ENCODE peak calls at places on chromosomes 4 and X, in four cellular contexts. T is heart right ventricle, I is bronchial epithelial cell, Y is K562. B is an unnamed sample.

GRCh38 chr4:128349921-128350320 is 62.3 kb upstream of the PGRMC2 start:
- DNase-seq in Y (peak; percentile 18), I (no peak), T (no peak), B (no peak)

GRCh38 chr4:141711211-141711610 is 74.8 kb downstream of the IL15 start:
- DNase-seq in Y (no peak), I (peak; percentile 22), T (no peak), B (no peak)

GRCh38 chrX:40077906-40078305 is 19.9 kb downstream of the BCOR start:
- DNase-seq in T (no peak), Y (no peak), I (no peak), B (peak; percentile 43)

GRCh38 chr4:21451032-21451431 is 497.5 kb downstream of the KCNIP4 start:
- DNase-seq in T (no peak), I (peak; percentile 75), Y (no peak), B (no peak)

GRCh38 chr4:101400096-101400495 is 52.8 kb upstream of the PPP3CA start:
- DNase-seq in T (no peak), Y (no peak), I (peak; percentile 14), B (no peak)

GRCh38 chr4:91035276-91035675 is 908.1 kb downstream of the CCSER1 start:
- DNase-seq in I (no peak), Y (no peak), T (no peak), B (no peak)

GRCh38 chrX:295136-295535 is 14.0 kb downstream of the PLCXD1 start:
- DNase-seq in T (no peak), I (no peak), Y (no peak), B (peak; percentile 44)

GRCh38 chrX:150486011-150486410 is 82.4 kb upstream of the MTM1 start:
- DNase-seq in Y (peak; percentile 15), T (peak; percentile 25), I (peak; percentile 35), B (peak; percentile 59)

GRCh38 chrX:123504047-123504446 is 228.8 kb downstream of the THOC2 start:
- DNase-seq in Y (no peak), I (no peak), T (no peak), B (no peak)

GRCh38 chr4:80301884-80302283 is 33.6 kb upstream of the CFAP299 start:
- DNase-seq in Y (no peak), I (no peak), T (no peak), B (no peak)

GRCh38 chr4:156815717-156816319 is 155.8 kb downstream of the PDGFC start:
- DNase-seq in Y (no peak), I (peak; percentile 55), T (no peak), B (no peak)

GRCh38 chr4:770022-770421 is 55.9 kb downstream of the CPLX1 start:
- DNase-seq in T (no peak), I (no peak), Y (no peak), B (peak; percentile 32)

GRCh38 chr4:42397635-42398447 is 553 bp downstream of the SHISA3 start:
- DNase-seq in Y (no peak), T (no peak), I (no peak), B (peak; percentile 63)

GRCh38 chr4:44351069-44351468 is 97.5 kb downstream of the KCTD8 start:
- DNase-seq in I (no peak), Y (no peak), T (no peak), B (no peak)

GRCh38 chrX:10496345-10496965 is 123.9 kb downstream of the MID1 start:
- DNase-seq in I (no peak), T (peak; percentile 42), Y (no peak), B (no peak)

GRCh38 chr4:79869597-79870336 is 203.3 kb downstream of the ANTXR2 start:
- DNase-seq in T (no peak), I (no peak), Y (no peak), B (no peak)

GRCh38 chr4:65669008-65669971 is 999 bp downstream of the EPHA5 start:
- DNase-seq in T (no peak), I (no peak), Y (no peak), B (peak; percentile 60)

GRCh38 chrX:76555816-76556215 is 128.3 kb downstream of the MAGEE1 start:
- DNase-seq in Y (peak; percentile 15), I (peak; percentile 9), T (no peak), B (peak; percentile 26)

GRCh38 chrX:40855411-40855810 is 120.1 kb upstream of the MED14 start:
- DNase-seq in T (no peak), Y (no peak), I (peak; percentile 73), B (no peak)

GRCh38 chrX:39915081-39915480 is 182.7 kb downstream of the BCOR start:
- DNase-seq in T (no peak), Y (no peak), I (no peak), B (no peak)

GRCh38 chr4:172142331-172142738 is 329.1 kb downstream of the GALNTL6 start:
- DNase-seq in Y (no peak), T (no peak), I (peak; percentile 12), B (no peak)

GRCh38 chr4:101865501-101866062 is 75.1 kb downstream of the BANK1 start:
- DNase-seq in T (no peak), I (peak; percentile 82), Y (no peak), B (no peak)

GRCh38 chr4:168129802-168130201 is 37.5 kb downstream of the ANXA10 start:
- DNase-seq in I (no peak), T (no peak), Y (no peak), B (no peak)

GRCh38 chrX:120115438-120115963 is at the start of gene RHOXF1:
- DNase-seq in Y (no peak), T (no peak), I (no peak), B (no peak)
- H3K4me3 ChIP-seq in Y (no peak within 1 kb of the TSS), T (no peak within 1 kb of the TSS), I (no peak within 1 kb of the TSS), B (no peak within 1 kb of the TSS)

GRCh38 chrX:153882557-153882956 is 3.4 kb downstream of the L1CAM start:
- DNase-seq in Y (no peak), T (no peak), I (no peak), B (no peak)

GRCh38 chrX:153882086-153882498 is 3.9 kb downstream of the L1CAM start:
- DNase-seq in I (no peak), T (no peak), Y (no peak), B (peak; percentile 65)

GRCh38 chrX:153880440-153880815 is 5.5 kb downstream of the L1CAM start:
- DNase-seq in Y (no peak), I (no peak), T (no peak), B (no peak)

GRCh38 chrX:153879741-153880439 is 6.1 kb downstream of the L1CAM start:
- DNase-seq in Y (no peak), T (no peak), I (no peak), B (peak; percentile 52)

DNA sequence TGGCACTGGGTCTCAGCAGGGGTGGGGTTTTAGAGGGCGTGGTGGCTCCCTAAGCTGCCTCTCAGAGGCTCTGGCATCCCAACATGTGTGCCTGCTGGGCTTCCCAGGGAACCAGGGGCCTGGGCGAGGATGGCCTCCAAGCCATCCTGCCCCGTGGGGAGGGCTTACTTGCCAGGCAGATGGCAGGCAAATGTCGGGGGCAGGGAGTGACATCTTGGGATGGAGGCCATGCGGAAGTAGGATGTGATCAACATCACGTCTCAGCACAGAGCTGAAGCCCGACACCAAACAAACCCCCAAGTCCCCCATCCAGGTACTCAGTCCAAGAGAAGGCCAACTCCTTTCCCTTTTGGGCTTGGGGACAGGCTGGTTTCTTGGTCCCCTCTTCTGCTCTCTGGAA is 4.7 kb downstream of the L1CAM start:
- DNase-seq in T (no peak), I (no peak), Y (no peak), B (peak; percentile 32)
- H3K27me3 ChIP-seq in T (peaks cover 97% of the 10 kb centered on the region), I (peaks cover 4% of the 10 kb centered on the region), Y (no peaks in the 10 kb centered on the region), B (peaks cover 1% of the 10 kb centered on the region)

DNA sequence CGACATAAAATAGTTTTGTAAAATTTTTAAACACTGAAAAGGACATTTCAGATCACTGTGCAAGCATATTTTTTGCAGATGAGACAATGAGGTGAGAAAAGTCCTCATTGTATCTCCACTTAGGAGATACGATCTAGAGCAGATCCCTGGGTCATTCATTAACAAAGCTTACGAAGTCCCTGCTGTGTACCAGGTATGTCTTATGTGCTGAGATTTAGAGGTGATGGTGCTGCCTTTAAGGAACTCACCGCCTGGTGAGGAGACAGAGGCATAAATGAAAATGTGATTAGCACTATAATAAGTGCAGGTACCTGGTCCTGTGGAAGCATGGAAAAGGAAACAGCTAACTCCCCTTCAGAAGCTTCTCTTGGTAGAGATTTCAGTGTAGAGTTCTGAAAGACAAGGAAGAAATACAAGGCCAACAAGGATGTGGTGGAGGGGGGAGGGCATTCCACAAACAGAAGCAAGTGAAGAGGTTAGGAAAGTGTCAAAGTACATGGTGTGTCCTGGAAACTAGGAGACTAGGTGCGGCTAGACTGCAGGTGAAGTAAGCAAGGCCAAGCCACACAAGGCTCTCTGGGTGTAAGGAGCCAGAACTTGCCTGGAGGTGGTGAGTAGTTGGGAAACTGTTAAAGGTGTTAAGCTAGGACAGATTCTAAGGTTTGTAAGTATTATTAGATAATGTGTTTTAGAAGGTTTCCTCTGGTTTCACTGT is 1.5 kb upstream of the NDNF start:
- DNase-seq in I (no peak), T (no peak), Y (no peak), B (peak; percentile 28)
- H3K4me3 ChIP-seq in I (no peak overlapping the region), T (no peak overlapping the region), Y (no peak overlapping the region), B (no peak overlapping the region)

GRCh38 chrX:132955710-132956109 is 2.7 kb downstream of the HS6ST2 start:
- DNase-seq in T (no peak), Y (no peak), I (no peak), B (no peak)

GRCh38 chrX:132957211-132958085 is 981 bp downstream of the HS6ST2 start:
- DNase-seq in Y (no peak), T (no peak), I (peak; percentile 27), B (peak; percentile 88)

GRCh38 chrX:132961511-132961910 is 3.1 kb upstream of the HS6ST2 start:
- DNase-seq in Y (no peak), I (peak; percentile 25), T (no peak), B (no peak)

GRCh38 chrX:132956421-132957210 is 1.8 kb downstream of the HS6ST2 start:
- DNase-seq in I (no peak), T (no peak), Y (no peak), B (peak; percentile 82)

DNA sequence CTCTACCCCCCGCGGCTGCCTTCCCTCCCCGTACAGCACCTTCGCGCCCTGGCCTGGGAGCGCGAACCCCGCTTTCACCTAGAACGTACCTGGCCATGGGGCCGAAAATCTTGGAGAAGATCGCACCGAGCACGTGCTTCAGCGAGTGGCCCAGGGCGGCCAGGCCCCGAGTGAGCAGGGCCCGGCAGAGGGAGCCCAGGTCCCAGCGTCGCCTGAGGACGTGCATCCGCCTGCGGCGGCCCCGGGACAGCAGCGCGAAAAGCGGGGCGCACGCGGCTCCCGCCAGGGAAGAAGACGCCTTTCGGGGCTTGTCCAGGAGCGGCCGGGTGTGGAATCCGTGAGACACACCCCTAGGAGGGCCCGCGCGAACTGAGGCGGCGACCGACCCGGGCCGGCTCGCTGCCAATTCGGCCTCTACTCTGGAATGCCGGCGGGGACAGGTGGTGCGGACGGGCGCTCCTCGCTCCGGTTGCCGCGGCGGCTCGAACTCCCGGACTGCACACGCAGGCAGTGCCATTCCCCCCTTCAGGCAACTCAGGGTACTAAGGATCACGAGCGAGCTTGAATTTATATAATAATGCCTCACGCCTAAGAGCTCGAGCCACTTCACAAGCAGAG is at the start of gene HS6ST2:
- DNase-seq in T (no peak), Y (no peak), I (no peak), B (peak; percentile 86)
- H3K27me3 ChIP-seq in T (peaks cover 91% of the 10 kb centered on the region), Y (no peaks in the 10 kb centered on the region), I (no peaks in the 10 kb centered on the region), B (peaks cover 63% of the 10 kb centered on the region)

DNA sequence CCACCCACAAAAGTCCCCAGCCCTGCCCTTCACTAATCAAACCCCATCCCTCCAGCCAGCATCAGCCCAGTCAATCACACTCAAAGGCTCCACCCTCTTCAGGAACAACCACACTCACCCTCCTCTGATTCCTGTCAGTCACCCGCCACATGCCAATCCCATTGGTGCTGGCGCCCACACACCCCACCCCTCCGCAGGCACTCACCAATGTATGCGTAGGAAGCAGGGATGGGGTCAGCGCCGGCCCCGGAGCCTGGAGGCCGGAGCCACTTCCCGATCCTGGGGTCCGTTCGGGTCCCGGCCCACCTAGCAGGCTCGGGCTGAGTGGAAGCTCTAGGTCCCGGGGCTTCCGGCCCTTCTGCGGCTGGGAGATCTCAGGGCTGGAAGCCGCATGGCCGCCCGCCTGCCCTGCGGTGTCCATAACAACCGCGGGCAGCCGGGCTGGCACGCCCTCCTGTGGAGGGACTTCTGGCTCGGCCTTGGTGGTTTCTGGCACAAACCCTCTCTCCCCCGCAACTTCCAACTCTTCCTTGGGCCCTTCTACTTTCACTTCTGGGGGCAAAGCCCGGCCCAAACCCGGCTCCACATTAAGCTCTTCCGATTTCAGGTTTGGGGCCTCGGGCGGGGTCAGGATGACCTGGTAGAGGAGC is 7.9 kb upstream of the CFP start:
- DNase-seq in T (peak; percentile 37), Y (no peak), I (peak; percentile 63), B (peak; percentile 94)
- H3K4me3 ChIP-seq in T (no peak overlapping the region), Y (no peak overlapping the region), I (peak overlapping the region; percentile 36), B (peak overlapping the region; percentile 36)